ENCODE peak calls at places on chromosomes 2 and 18, in four cellular contexts. B, S, D and T are unnamed samples.

GRCh38 chr18:34591920-34592444 is 118.1 kb upstream of the DTNA start:
- DNase-seq in B (no peak), D (no peak), S (no peak), T (no peak)

GRCh38 chr2:151162185-151162584 is 99.5 kb downstream of the RBM43 start:
- DNase-seq in B (no peak), D (no peak), S (no peak), T (no peak)

GRCh38 chr2:174546519-174547506 is 50.8 kb downstream of the WIPF1 start:
- DNase-seq in D (peak; percentile 38), S (peak; percentile 38), B (no peak), T (peak; percentile 47)

GRCh38 chr2:157173740-157174184 is 83.7 kb upstream of the GALNT5 start:
- DNase-seq in S (no peak), B (no peak), D (no peak), T (no peak)

GRCh38 chr2:62186534-62186933 is 9.4 kb upstream of the B3GNT2 start:
- DNase-seq in B (no peak), S (no peak), D (no peak), T (no peak)

GRCh38 chr2:221075203-221075602 is 496.9 kb downstream of the EPHA4 start:
- DNase-seq in S (no peak), B (no peak), D (no peak), T (no peak)

GRCh38 chr18:28961669-28962228 is 784.8 kb upstream of the CDH2 start:
- DNase-seq in S (peak; percentile 36), D (no peak), B (no peak), T (peak; percentile 53)

GRCh38 chr18:50398947-50399346 is 24.1 kb downstream of the SKA1 start:
- DNase-seq in S (no peak), B (no peak), D (no peak), T (no peak)

GRCh38 chr2:5691659-5692529 is at the start of gene SOX11:
- DNase-seq in D (no peak), B (no peak), S (no peak), T (no peak)

GRCh38 chr2:108988796-108989713 is at the start of gene EDAR:
- DNase-seq in B (no peak), S (peak; percentile 54), D (no peak), T (peak; percentile 77)

GRCh38 chr2:62383843-62384242 is 122.2 kb downstream of the TMEM17 start:
- DNase-seq in S (no peak), D (no peak), B (no peak), T (no peak)

GRCh38 chr2:190119257-190119656 is 56.7 kb upstream of the MSTN start:
- DNase-seq in D (no peak), S (no peak), B (no peak), T (no peak)

GRCh38 chr2:96963316-96963715 is 23.1 kb downstream of the FAM178B start:
- DNase-seq in S (no peak), D (no peak), B (no peak), T (no peak)

GRCh38 chr2:217680376-217680775 is 322.4 kb downstream of the TNS1 start:
- DNase-seq in S (no peak), B (no peak), D (no peak), T (no peak)

GRCh38 chr18:39862341-39862740 is 2092.7 kb upstream of the PIK3C3 start:
- DNase-seq in B (no peak), S (no peak), D (no peak), T (no peak)

GRCh38 chr18:48265328-48265727 is 143.9 kb downstream of the ZBTB7C start:
- DNase-seq in D (no peak), S (no peak), B (no peak), T (no peak)

GRCh38 chr2:188726561-188727247 is 247.5 kb upstream of the COL3A1 start:
- DNase-seq in D (no peak), S (no peak), B (no peak), T (no peak)

GRCh38 chr2:121038431-121038830 is 246.6 kb downstream of the TFCP2L1 start:
- DNase-seq in B (no peak), S (no peak), D (no peak), T (no peak)
- TF ChIP-seq TARDBP in B (no peak), S (no peak), D (no peak), T (no peak)

DNA sequence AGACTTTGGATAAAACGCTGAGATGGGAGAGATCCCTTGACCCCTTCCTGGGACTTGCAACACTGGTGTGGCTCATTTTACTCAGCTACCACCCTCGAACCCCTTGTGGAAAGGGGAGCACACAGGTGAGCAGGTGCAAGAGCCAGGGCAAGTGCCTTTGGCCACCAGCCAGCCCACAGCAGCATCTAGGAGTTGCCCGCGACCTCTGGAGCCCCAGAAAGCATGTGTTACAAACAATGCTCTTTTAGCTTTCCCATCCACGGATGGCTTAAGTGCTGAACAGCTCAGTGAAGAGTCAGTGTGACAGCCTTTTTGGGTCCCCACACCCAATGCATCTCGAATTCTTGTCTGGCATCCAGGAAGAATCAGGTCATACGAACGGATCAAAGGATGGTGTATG is 197.8 kb downstream of the MEMO1 start:
- DNase-seq in S (no peak), B (no peak), D (no peak), T (no peak)
- TF ChIP-seq SP1 in S (no peak), B (no peak), D (no peak), T (no peak)

DNA sequence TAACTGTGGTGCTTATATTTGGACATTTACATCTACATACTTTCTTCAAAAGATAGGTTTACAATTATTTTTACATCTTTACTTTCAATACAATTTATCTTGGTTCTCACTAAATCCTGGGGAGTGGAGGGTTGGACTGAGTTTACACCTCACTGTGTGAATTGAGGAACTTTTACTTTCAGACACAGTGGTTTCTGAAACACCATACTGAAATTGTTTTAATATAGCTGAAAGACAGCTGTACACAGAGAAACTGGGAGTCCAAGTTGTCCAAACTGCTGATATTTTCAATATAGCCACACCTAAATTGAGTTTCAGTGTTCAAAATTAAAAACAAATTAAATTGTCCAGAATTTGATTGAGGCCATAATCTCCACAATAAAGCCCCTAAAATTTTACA is 16.8 kb downstream of the KCNH7 start:
- DNase-seq in D (no peak), B (no peak), S (no peak), T (no peak)
- TF ChIP-seq TARDBP in D (no peak), B (no peak), S (no peak), T (no peak)

GRCh38 chr2:142463047-142463446 is 332.2 kb upstream of the LRP1B start:
- DNase-seq in S (no peak), B (no peak), D (no peak), T (no peak)

DNA sequence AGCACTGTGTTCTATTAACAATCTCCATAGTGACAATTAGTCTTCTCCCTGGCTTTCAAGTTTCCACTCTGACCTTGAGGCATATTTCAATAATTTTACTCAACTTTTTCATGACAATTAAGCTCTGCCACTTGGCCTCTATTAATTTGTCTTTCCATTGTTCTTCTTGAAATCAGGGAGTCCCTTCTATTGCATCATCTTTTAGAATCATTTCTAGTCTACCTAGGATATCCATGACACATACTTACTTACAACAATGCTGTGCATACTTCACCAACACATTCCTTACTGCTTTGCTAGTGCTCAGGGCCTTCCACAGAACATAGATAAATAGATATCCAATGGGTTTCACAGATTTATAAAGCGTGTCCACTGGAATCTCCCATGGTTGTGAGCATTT is 331.5 kb upstream of the LRP1B start:
- DNase-seq in B (no peak), D (no peak), S (no peak), T (no peak)
- TF ChIP-seq SP1 in B (no peak), D (no peak), S (no peak), T (no peak)

GRCh38 chr2:95344656-95345055 is 47.5 kb downstream of the KCNIP3 start:
- DNase-seq in S (no peak), D (no peak), B (no peak), T (no peak)

GRCh38 chr2:95346738-95347671 is 49.9 kb downstream of the KCNIP3 start:
- DNase-seq in D (peak; percentile 73), B (no peak), S (no peak), T (peak; percentile 43)

GRCh38 chr2:95345066-95345414 is 47.9 kb downstream of the KCNIP3 start:
- DNase-seq in D (no peak), B (no peak), S (no peak), T (peak; percentile 24)

GRCh38 chr2:95346236-95346737 is 49.1 kb downstream of the KCNIP3 start:
- DNase-seq in D (peak; percentile 94), S (no peak), B (no peak), T (peak; percentile 61)

GRCh38 chr2:95345415-95346235 is 48.5 kb downstream of the KCNIP3 start:
- DNase-seq in B (no peak), D (peak; percentile 91), S (peak; percentile 29), T (peak; percentile 91)
- TF ChIP-seq TARDBP in B (no peak), D (no peak), S (peak; percentile 32), T (no peak)